ENCODE peak calls at places on chromosomes 6 and 20, in nine cellular contexts. One of them, this sample, is unnamed.
A peak's percentile ranks its signal among the peaks of the same experiment; 100 is the strongest.

GRCh38 chr6:3317741-3318211 is 59.0 kb downstream of the PSMG4 start:
- DNase-seq in stomach: peak; percentile 11
- DNase-seq in H1: no peak
- DNase-seq in NB4: no peak
- DNase-seq in GM12892: no peak
- DNase-seq in HCT116: no peak
- DNase-seq in tibial nerve: no peak
- DNase-seq in breast epithelium: no peak
- DNase-seq in ovary: no peak
- DNase-seq in this sample: no peak

GRCh38 chr20:24648919-24649318 is 179.5 kb downstream of the SYNDIG1 start:
- DNase-seq in NB4: no peak
- DNase-seq in H1: no peak
- DNase-seq in breast epithelium: no peak
- DNase-seq in HCT116: no peak
- DNase-seq in tibial nerve: no peak
- DNase-seq in GM12892: no peak
- DNase-seq in stomach: no peak
- DNase-seq in ovary: no peak
- DNase-seq in this sample: no peak

GRCh38 chr20:53104889-53105288 is 132.7 kb downstream of the TSHZ2 start:
- DNase-seq in H1: no peak
- DNase-seq in ovary: no peak
- DNase-seq in GM12892: no peak
- DNase-seq in stomach: no peak
- DNase-seq in tibial nerve: no peak
- DNase-seq in breast epithelium: no peak
- DNase-seq in HCT116: no peak
- DNase-seq in NB4: no peak
- DNase-seq in this sample: no peak

GRCh38 chr20:33518071-33518470 is 28.2 kb downstream of the CBFA2T2 start:
- DNase-seq in H1: no peak
- DNase-seq in GM12892: no peak
- DNase-seq in ovary: no peak
- DNase-seq in breast epithelium: no peak
- DNase-seq in HCT116: no peak
- DNase-seq in tibial nerve: no peak
- DNase-seq in stomach: no peak
- DNase-seq in NB4: no peak
- DNase-seq in this sample: peak; percentile 23

GRCh38 chr20:16922834-16923233 is 174.7 kb downstream of the OTOR start:
- DNase-seq in ovary: no peak
- DNase-seq in stomach: no peak
- DNase-seq in tibial nerve: no peak
- DNase-seq in HCT116: no peak
- DNase-seq in NB4: peak; percentile 48
- DNase-seq in breast epithelium: no peak
- DNase-seq in H1: no peak
- DNase-seq in GM12892: no peak
- DNase-seq in this sample: no peak

GRCh38 chr6:99467509-99468106 is 42.5 kb upstream of the PNISR start:
- DNase-seq in tibial nerve: no peak
- DNase-seq in GM12892: no peak
- DNase-seq in stomach: no peak
- DNase-seq in HCT116: no peak
- DNase-seq in H1: no peak
- DNase-seq in NB4: peak; percentile 45
- DNase-seq in breast epithelium: no peak
- DNase-seq in ovary: no peak
- DNase-seq in this sample: no peak

GRCh38 chr20:48284837-48285236 is 499.6 kb upstream of the SULF2 start:
- DNase-seq in ovary: no peak
- DNase-seq in NB4: no peak
- DNase-seq in GM12892: no peak
- DNase-seq in breast epithelium: no peak
- DNase-seq in HCT116: no peak
- DNase-seq in H1: no peak
- DNase-seq in stomach: no peak
- DNase-seq in tibial nerve: no peak
- DNase-seq in this sample: no peak

GRCh38 chr6:36621371-36621855 is 27.3 kb downstream of the SRSF3 start:
- DNase-seq in H1: no peak
- DNase-seq in ovary: no peak
- DNase-seq in HCT116: no peak
- DNase-seq in GM12892: no peak
- DNase-seq in stomach: peak; percentile 2
- DNase-seq in breast epithelium: no peak
- DNase-seq in tibial nerve: no peak
- DNase-seq in NB4: no peak
- DNase-seq in this sample: no peak

GRCh38 chr6:17388365-17388764 is 5.0 kb upstream of the CAP2 start:
- DNase-seq in breast epithelium: no peak
- DNase-seq in GM12892: no peak
- DNase-seq in HCT116: no peak
- DNase-seq in H1: no peak
- DNase-seq in stomach: no peak
- DNase-seq in ovary: no peak
- DNase-seq in NB4: no peak
- DNase-seq in tibial nerve: no peak
- DNase-seq in this sample: no peak

GRCh38 chr20:6397115-6397514 is 274.3 kb upstream of the FERMT1 start:
- DNase-seq in HCT116: no peak
- DNase-seq in breast epithelium: no peak
- DNase-seq in tibial nerve: no peak
- DNase-seq in ovary: no peak
- DNase-seq in H1: no peak
- DNase-seq in NB4: no peak
- DNase-seq in stomach: no peak
- DNase-seq in GM12892: no peak
- DNase-seq in this sample: no peak

GRCh38 chr20:46324379-46324778 is 16.1 kb upstream of the CDH22 start:
- DNase-seq in HCT116: no peak
- DNase-seq in H1: no peak
- DNase-seq in stomach: no peak
- DNase-seq in GM12892: no peak
- DNase-seq in ovary: no peak
- DNase-seq in tibial nerve: no peak
- DNase-seq in NB4: no peak
- DNase-seq in breast epithelium: no peak
- DNase-seq in this sample: no peak

DNA sequence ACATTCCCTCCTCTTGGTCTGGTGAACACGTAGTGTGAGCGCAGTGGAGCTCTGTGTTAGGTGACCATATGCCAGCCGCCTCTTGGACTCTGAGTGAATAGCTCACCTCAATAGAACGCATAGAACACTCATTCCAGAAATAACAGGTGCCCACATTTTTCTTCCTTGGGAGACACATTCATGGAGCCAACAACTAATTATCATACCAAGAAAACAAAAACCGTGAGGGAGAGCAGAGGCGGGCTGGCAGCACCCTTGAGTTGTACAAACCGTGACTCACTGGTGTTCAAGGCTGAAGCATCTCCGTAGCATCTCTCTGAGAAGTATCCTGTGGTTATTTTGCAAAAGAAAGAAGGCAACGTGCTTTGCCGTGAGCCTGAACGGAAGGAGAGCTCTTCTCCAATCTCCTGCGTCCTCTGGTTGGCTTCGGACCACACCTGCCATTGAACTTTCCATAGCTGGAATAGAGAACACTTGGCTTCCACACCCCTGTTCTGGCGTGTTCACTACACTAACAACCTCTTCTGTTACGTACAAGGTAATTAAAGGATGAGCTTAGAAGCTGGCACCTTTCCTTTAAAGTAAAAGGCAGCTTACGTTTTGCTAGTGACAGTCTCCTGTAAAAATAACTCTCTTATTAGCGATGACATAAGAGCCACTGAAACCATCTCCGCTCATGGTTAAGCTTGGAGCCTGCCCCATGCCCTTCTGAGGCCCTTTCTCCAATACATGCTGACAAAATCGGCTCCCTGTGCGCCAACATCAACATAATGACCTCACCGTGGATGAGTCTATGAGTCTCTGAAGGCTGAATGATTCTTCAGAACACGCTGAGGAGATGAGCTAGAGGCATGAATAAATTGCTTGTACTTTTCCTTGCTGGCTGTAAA is 30.2 kb upstream of the SGK1 start:
- DNase-seq in H1: no peak
- DNase-seq in breast epithelium: peak; percentile 75
- DNase-seq in NB4: no peak
- DNase-seq in HCT116: no peak
- DNase-seq in stomach: no peak
- DNase-seq in ovary: peak; percentile 42
- DNase-seq in GM12892: no peak
- DNase-seq in tibial nerve: peak; percentile 83
- DNase-seq in this sample: peak; percentile 39
- TF ChIP-seq POLR2A in H1: no peak
- TF ChIP-seq POLR2A in breast epithelium: no peak
- TF ChIP-seq POLR2A in NB4: no peak
- TF ChIP-seq POLR2A in HCT116: no peak
- TF ChIP-seq POLR2A in stomach: no peak
- TF ChIP-seq POLR2A in ovary: no peak
- TF ChIP-seq POLR2A in GM12892: no peak
- TF ChIP-seq POLR2A in tibial nerve: no peak
- TF ChIP-seq POLR2A in this sample: no peak

GRCh38 chr6:43053545-43054205 is at the start of gene CUL7:
- DNase-seq in tibial nerve: peak; percentile 87
- DNase-seq in stomach: peak; percentile 94
- DNase-seq in GM12892: peak; percentile 99
- DNase-seq in NB4: peak; percentile 96
- DNase-seq in breast epithelium: peak; percentile 90
- DNase-seq in H1: peak; percentile 88
- DNase-seq in ovary: peak; percentile 92
- DNase-seq in HCT116: peak; percentile 86
- DNase-seq in this sample: peak; percentile 97
- TF ChIP-seq POLR2A in tibial nerve: peak; percentile 74
- TF ChIP-seq POLR2A in stomach: no peak
- TF ChIP-seq POLR2A in GM12892: peak; percentile 92
- TF ChIP-seq POLR2A in NB4: peak; percentile 78
- TF ChIP-seq POLR2A in breast epithelium: peak; percentile 71
- TF ChIP-seq POLR2A in H1: no peak
- TF ChIP-seq POLR2A in ovary: peak; percentile 77
- TF ChIP-seq POLR2A in HCT116: peak; percentile 84
- TF ChIP-seq POLR2A in this sample: peak; percentile 72

DNA sequence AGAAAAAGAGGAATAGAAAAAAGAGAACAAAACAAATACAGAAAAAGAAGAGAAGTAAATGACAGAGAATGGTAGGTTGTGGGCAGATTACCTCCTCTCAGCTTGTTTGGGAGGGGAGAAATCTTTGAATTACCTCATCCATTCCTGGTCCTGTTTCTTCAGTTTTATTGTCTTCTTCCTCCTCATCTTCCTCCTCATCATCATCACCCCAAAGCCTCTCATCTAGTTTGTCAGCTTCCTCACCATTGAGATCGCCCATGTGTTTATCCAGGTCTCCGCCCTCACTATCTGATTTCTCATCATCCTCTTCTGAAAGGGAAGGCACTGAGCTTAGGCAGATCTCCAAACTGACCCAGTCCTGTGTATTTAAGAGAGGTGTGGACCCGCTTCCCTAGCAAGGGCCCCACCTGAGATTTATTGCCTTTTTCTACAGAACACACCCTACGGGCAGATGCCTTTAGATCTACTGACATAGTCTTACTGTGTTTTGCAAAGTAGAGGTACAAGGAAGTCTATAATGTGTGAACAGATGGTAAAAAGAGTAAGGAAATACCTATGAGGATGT is 24.2 kb upstream of the LYRM2 start:
- DNase-seq in H1: no peak
- DNase-seq in HCT116: no peak
- DNase-seq in GM12892: no peak
- DNase-seq in NB4: no peak
- DNase-seq in ovary: no peak
- DNase-seq in tibial nerve: no peak
- DNase-seq in breast epithelium: no peak
- DNase-seq in stomach: no peak
- DNase-seq in this sample: no peak
- TF ChIP-seq POLR2A in H1: no peak
- TF ChIP-seq POLR2A in HCT116: no peak
- TF ChIP-seq POLR2A in GM12892: no peak
- TF ChIP-seq POLR2A in NB4: no peak
- TF ChIP-seq POLR2A in ovary: no peak
- TF ChIP-seq POLR2A in tibial nerve: no peak
- TF ChIP-seq POLR2A in breast epithelium: no peak
- TF ChIP-seq POLR2A in stomach: no peak
- TF ChIP-seq POLR2A in this sample: no peak

GRCh38 chr6:87606199-87606598 is 16.3 kb downstream of the ORC3 start:
- DNase-seq in GM12892: no peak
- DNase-seq in ovary: no peak
- DNase-seq in H1: no peak
- DNase-seq in tibial nerve: no peak
- DNase-seq in breast epithelium: no peak
- DNase-seq in HCT116: no peak
- DNase-seq in NB4: no peak
- DNase-seq in stomach: no peak
- DNase-seq in this sample: no peak
- TF ChIP-seq POLR2A in GM12892: no peak
- TF ChIP-seq POLR2A in ovary: no peak
- TF ChIP-seq POLR2A in H1: no peak
- TF ChIP-seq POLR2A in tibial nerve: no peak
- TF ChIP-seq POLR2A in breast epithelium: no peak
- TF ChIP-seq POLR2A in HCT116: no peak
- TF ChIP-seq POLR2A in NB4: no peak
- TF ChIP-seq POLR2A in stomach: no peak
- TF ChIP-seq POLR2A in this sample: no peak

GRCh38 chr20:13941031-13941430 is 49.4 kb downstream of the SEL1L2 start:
- DNase-seq in stomach: no peak
- DNase-seq in H1: no peak
- DNase-seq in NB4: no peak
- DNase-seq in GM12892: no peak
- DNase-seq in tibial nerve: no peak
- DNase-seq in breast epithelium: no peak
- DNase-seq in HCT116: no peak
- DNase-seq in ovary: no peak
- DNase-seq in this sample: no peak

GRCh38 chr20:13934992-13935894 is 55.2 kb downstream of the SEL1L2 start:
- DNase-seq in HCT116: no peak
- DNase-seq in H1: no peak
- DNase-seq in stomach: no peak
- DNase-seq in GM12892: no peak
- DNase-seq in tibial nerve: no peak
- DNase-seq in NB4: no peak
- DNase-seq in ovary: no peak
- DNase-seq in breast epithelium: no peak
- DNase-seq in this sample: no peak

DNA sequence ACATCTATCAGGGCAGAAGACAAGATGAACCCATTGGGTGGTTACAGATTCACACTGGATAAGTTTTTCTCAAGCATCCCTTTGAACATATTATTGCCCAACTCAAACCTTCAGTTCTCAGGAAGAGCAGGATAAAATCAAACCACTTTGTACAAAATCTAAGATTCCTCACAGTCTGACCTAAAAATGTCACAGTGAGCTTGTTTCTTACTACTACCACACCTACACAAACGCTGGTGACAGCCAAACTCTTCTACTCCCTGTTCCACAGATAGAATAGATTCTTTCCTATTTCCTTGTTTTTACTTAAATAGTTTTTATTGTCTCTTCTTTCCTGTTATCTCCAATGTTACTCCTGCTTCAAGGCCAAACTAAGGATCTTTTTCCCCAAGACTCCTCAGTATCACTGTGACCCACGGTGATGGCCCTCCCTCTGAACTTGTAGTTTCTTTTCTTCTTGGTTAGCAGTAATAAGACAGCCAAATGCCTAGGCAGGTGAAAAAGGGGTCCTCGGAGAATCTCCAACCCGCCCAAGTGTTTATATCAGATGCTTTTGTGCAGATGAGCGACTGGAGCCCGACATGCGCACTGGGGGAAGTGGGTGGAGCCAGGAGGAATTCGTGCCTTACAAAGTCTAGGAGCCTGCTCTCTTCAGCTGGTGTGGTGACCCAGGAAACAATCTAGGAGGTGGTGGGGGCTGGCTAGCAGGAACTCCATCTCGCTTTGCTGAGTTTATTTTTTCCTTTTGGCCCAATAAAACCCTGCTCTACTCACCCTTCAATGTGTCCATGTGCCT is 53.4 kb downstream of the SEL1L2 start:
- DNase-seq in H1: no peak
- DNase-seq in breast epithelium: no peak
- DNase-seq in tibial nerve: no peak
- DNase-seq in stomach: no peak
- DNase-seq in HCT116: no peak
- DNase-seq in GM12892: no peak
- DNase-seq in NB4: no peak
- DNase-seq in ovary: no peak
- DNase-seq in this sample: no peak
- TF ChIP-seq POLR2A in H1: no peak
- TF ChIP-seq POLR2A in breast epithelium: no peak
- TF ChIP-seq POLR2A in tibial nerve: no peak
- TF ChIP-seq POLR2A in stomach: no peak
- TF ChIP-seq POLR2A in HCT116: no peak
- TF ChIP-seq POLR2A in GM12892: no peak
- TF ChIP-seq POLR2A in NB4: no peak
- TF ChIP-seq POLR2A in ovary: no peak
- TF ChIP-seq POLR2A in this sample: no peak